ENCODE peak calls at places on chromosomes 3 and 15, in four cellular contexts. O is GM12865, V is endodermal cell, A is ascending aorta. Y is an unnamed sample.

GRCh38 chr3:52537165-52537635 is 795 bp downstream of the UQCC5 start:
- DNase-seq in O (no peak), V (no peak), A (no peak), Y (no peak)

GRCh38 chr15:76533060-76533955 is 196.7 kb downstream of the ISL2 start:
- DNase-seq in V (no peak), A (no peak), O (no peak), Y (no peak)

GRCh38 chr3:32290619-32291018 is 52.1 kb downstream of the CMTM8 start:
- DNase-seq in V (peak), O (no peak), A (no peak), Y (no peak)

GRCh38 chr3:62134061-62134496 is 239.3 kb downstream of the FEZF2 start:
- DNase-seq in V (no peak), O (no peak), A (no peak), Y (no peak)

GRCh38 chr3:109132801-109133473 is 3.6 kb upstream of the C3orf85 start:
- DNase-seq in O (no peak), V (no peak), A (no peak), Y (no peak)

GRCh38 chr3:178082508-178082907 is 453.7 kb upstream of the KCNMB2 start:
- DNase-seq in V (no peak), O (no peak), A (no peak), Y (no peak)

GRCh38 chr3:49700014-49700413 is 10.7 kb downstream of the RNF123 start:
- DNase-seq in V (no peak), O (no peak), A (no peak), Y (no peak)

GRCh38 chr3:194269610-194270145 is 81.5 kb downstream of the CPN2 start:
- DNase-seq in V (peak), O (no peak), A (peak), Y (no peak)

GRCh38 chr3:42732829-42733459 is 30.3 kb upstream of the HHATL start:
- DNase-seq in V (peak), A (no peak), O (no peak), Y (no peak)

GRCh38 chr3:130971208-130971607 is 55.4 kb downstream of the ASTE1 start:
- DNase-seq in A (no peak), O (no peak), V (no peak), Y (no peak)

GRCh38 chr3:53938645-53939044 is 47.0 kb upstream of the SELENOK start:
- DNase-seq in O (peak), A (no peak), V (peak), Y (peak)

GRCh38 chr15:57444877-57445513 is 68.7 kb downstream of the CGNL1 start:
- DNase-seq in A (no peak), V (no peak), O (no peak), Y (no peak)

DNA sequence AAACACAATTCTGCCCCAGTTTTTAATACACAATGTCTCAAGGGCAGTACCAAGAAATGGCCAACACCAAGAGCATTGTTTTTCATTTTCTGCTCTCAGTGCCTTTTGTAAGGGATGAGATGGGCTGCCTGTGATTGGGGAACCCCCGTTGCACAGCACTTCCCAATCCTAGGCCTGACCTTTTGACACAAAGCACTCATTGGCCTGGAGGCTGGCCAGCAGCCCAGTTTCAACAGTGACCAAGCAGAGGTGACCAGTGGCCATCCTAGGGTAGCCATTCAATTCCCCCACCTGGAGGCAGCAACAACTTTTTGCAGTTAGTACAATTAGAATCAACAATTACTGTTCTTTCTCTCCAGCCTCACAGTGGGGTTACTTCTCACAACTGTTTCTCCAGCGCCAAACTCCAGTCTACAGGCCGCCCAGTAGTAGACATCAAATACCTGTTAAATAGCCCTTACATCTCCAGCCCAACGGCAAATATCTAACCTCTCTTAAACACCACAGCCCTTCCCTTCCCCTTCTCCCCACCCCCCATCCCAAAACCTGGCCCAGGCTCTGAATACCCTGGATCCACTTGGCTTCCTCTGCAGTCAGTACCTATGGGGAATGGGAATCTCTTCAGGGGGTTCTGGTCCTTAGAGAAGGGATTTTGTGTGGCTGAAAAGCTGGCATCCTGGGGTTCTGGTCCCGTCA is 8.9 kb upstream of the LRRC2 start:
- DNase-seq in V (peak), O (no peak), A (no peak), Y (no peak)
- H3K4me3 ChIP-seq in V (peak), O (no peak), A (no peak), Y (no peak)

DNA sequence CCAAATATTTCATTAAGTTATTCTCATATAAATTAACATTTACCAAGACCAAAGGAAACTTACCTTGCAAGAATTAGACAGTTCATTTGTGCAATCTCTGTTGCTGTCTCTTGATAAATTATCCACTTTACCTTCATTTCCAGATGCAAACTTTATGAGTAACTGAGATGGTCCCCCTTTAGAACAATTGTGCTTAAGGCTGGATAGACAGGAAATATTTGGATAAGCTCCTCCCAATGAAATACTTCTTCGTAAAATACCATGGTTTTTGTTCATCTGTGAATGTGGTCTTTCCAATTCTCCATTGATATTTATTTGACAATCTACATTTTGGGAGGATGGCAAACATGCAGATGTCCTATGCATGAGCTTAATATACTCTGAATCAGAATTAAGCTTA is 78.2 kb downstream of the NEDD4 start:
- DNase-seq in V (no peak), O (no peak), A (no peak), Y (no peak)
- H3K4me3 ChIP-seq in V (no peak), O (no peak), A (no peak), Y (no peak)

DNA sequence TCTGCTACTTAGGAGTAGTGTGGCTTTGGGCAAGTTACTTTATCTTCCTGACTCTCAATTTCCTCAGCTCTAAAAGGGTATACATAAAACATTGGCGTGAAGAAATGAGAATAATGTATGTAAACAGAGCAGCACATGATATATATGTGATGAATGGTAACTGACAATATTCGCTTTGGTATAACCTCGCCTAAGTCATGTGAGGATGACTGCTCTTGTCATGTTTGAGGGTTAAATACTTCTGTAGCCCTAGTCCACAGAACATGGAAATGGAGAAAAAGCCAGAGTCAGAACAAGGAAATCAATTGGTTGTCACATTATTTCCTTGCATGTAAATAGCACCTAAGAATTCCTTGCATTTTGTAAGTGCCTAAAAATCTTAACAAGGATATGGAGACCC is 25.0 kb downstream of the CHP1 start:
- DNase-seq in A (no peak), V (no peak), O (no peak), Y (no peak)
- H3K4me3 ChIP-seq in A (no peak), V (no peak), O (no peak), Y (no peak)

GRCh38 chr15:52086001-52086786 is 26.4 kb downstream of the BCL2L10 start:
- DNase-seq in A (no peak), V (peak), O (no peak), Y (no peak)
- H3K4me3 ChIP-seq in A (no peak), V (no peak), O (no peak), Y (no peak)